ENCODE peak calls at places on chromosomes 4 and X, in seven cellular contexts. P is MM.1S, S is OCI-LY7, T is PC-3, E is HCT116, W is hepatocyte, Y is PC-9. G is an unnamed sample.
A peak's percentile ranks its signal among the peaks of the same experiment; 100 is the strongest.

GRCh38 chr4:181687116-181687515 is 556.1 kb upstream of the TENM3 start:
- DNase-seq in S (no peak), W (no peak), P (no peak), E (no peak), Y (no peak), T (no peak), G (no peak)

GRCh38 chr4:26953361-26953760 is 92.7 kb downstream of the STIM2 start:
- DNase-seq in S (no peak), Y (no peak), E (no peak), W (no peak), T (no peak), P (no peak), G (no peak)

GRCh38 chr4:33883111-33883510 is 2361.2 kb downstream of the ARAP2 start:
- DNase-seq in T (peak; percentile 1), P (no peak), S (no peak), W (no peak), E (no peak), Y (no peak), G (peak; percentile 3)

GRCh38 chr4:167230744-167231143 is 3.5 kb downstream of the SPOCK3 start:
- DNase-seq in S (no peak), Y (no peak), P (no peak), W (no peak), E (no peak), T (no peak), G (no peak)

GRCh38 chr4:159206427-159206871 is 103.6 kb downstream of the RAPGEF2 start:
- DNase-seq in T (peak; percentile 35), E (no peak), P (peak; percentile 81), S (no peak), W (no peak), Y (no peak), G (no peak)

GRCh38 chr4:66357316-66357715 is 687.0 kb upstream of the EPHA5 start:
- DNase-seq in E (no peak), W (no peak), Y (no peak), T (peak; percentile 53), P (no peak), S (no peak), G (no peak)

GRCh38 chr4:167786504-167786903 is 305.8 kb upstream of the ANXA10 start:
- DNase-seq in P (no peak), T (no peak), Y (no peak), W (no peak), S (no peak), E (no peak), G (no peak)

GRCh38 chr4:182449186-182449880 is 206.1 kb downstream of the TENM3 start:
- DNase-seq in P (peak; percentile 9), Y (no peak), E (no peak), S (no peak), T (peak; percentile 28), W (no peak), G (no peak)

GRCh38 chr4:185656467-185656890 is 121.2 kb upstream of the PDLIM3 start:
- DNase-seq in E (no peak), S (no peak), W (peak; percentile 42), P (no peak), T (peak; percentile 4), Y (no peak), G (peak; percentile 59)

GRCh38 chr4:94545296-94545695 is 93.6 kb downstream of the PDLIM5 start:
- DNase-seq in E (no peak), T (peak; percentile 91), S (no peak), P (no peak), Y (no peak), W (no peak), G (peak; percentile 71)

GRCh38 chr4:144374065-144374464 is 233.5 kb upstream of the GYPA start:
- DNase-seq in Y (no peak), E (no peak), W (no peak), S (no peak), T (no peak), P (no peak), G (no peak)

GRCh38 chrX:132837126-132837525 is 121.3 kb downstream of the HS6ST2 start:
- DNase-seq in Y (peak; percentile 6), E (peak; percentile 27), T (peak; percentile 80), S (no peak), P (no peak), W (peak; percentile 23), G (peak; percentile 11)

GRCh38 chr4:143559757-143560147 is 46.2 kb downstream of the SMARCA5 start:
- DNase-seq in P (peak; percentile 24), Y (no peak), W (peak; percentile 10), S (no peak), T (no peak), E (no peak), G (peak; percentile 45)

GRCh38 chr4:111880116-111880515 is 265.1 kb upstream of the FAM241A start:
- DNase-seq in E (no peak), S (no peak), Y (no peak), W (peak; percentile 13), T (no peak), P (no peak), G (no peak)

GRCh38 chrX:39261446-39262147 is 460.3 kb downstream of the MID1IP1 start:
- DNase-seq in E (peak; percentile 8), W (peak; percentile 52), S (peak; percentile 23), T (peak; percentile 32), Y (no peak), P (peak; percentile 43), G (peak; percentile 85)

GRCh38 chrX:107880054-107880610 is 54.5 kb downstream of the MID2 start:
- DNase-seq in T (peak; percentile 33), E (peak; percentile 19), P (no peak), W (no peak), Y (no peak), S (no peak), G (no peak)
- H3K9me2 ChIP-seq in T (no peaks in the 10 kb centered on the region), E (no peaks in the 10 kb centered on the region), P (no peaks in the 10 kb centered on the region), W (no peaks in the 10 kb centered on the region), Y (no peaks in the 10 kb centered on the region), S (no peaks in the 10 kb centered on the region), G (no peaks in the 10 kb centered on the region)

GRCh38 chr4:6705638-6706037 is 4.0 kb downstream of the MRFAP1L1 start:
- DNase-seq in W (no peak), T (no peak), S (no peak), P (no peak), E (no peak), Y (no peak), G (no peak)

GRCh38 chr4:6709230-6710114 is at the start of gene MRFAP1L1:
- DNase-seq in Y (peak; percentile 95), E (peak; percentile 95), P (peak; percentile 97), T (peak; percentile 93), W (peak; percentile 98), S (peak; percentile 99), G (peak; percentile 99)

GRCh38 chr4:6714954-6715353 is 1.0 kb upstream of the BLOC1S4 start:
- DNase-seq in T (no peak), Y (no peak), P (no peak), S (no peak), W (no peak), E (no peak), G (no peak)

GRCh38 chr4:6706173-6706572 is 3.5 kb downstream of the MRFAP1L1 start:
- DNase-seq in T (no peak), P (no peak), W (no peak), S (no peak), E (no peak), Y (no peak), G (no peak)

GRCh38 chr4:6710282-6710681 is 617 bp upstream of the MRFAP1L1 start:
- DNase-seq in Y (no peak), E (no peak), P (no peak), T (no peak), W (no peak), S (peak; percentile 18), G (no peak)
- H3K27ac ChIP-seq in Y (no peak overlapping the region), E (peak overlapping the region; percentile 19), P (no peak overlapping the region), T (no peak overlapping the region), W (peak overlapping the region; percentile 46), S (peak overlapping the region; percentile 73), G (no peak overlapping the region)

GRCh38 chrX:72208126-72208525 is 26.6 kb downstream of the PIN4 start:
- DNase-seq in P (no peak), W (no peak), T (no peak), S (no peak), Y (no peak), E (no peak), G (peak; percentile 56)

GRCh38 chrX:72201836-72202536 is 20.4 kb downstream of the PIN4 start:
- DNase-seq in T (peak; percentile 77), E (no peak), Y (peak; percentile 2), P (no peak), S (no peak), W (no peak), G (peak; percentile 84)

GRCh38 chrX:72203421-72203820 is 21.9 kb downstream of the PIN4 start:
- DNase-seq in S (no peak), E (no peak), P (no peak), Y (no peak), T (no peak), W (no peak), G (no peak)

GRCh38 chrX:72202792-72203401 is 21.3 kb downstream of the PIN4 start:
- DNase-seq in E (no peak), T (no peak), S (no peak), W (no peak), Y (no peak), P (no peak), G (no peak)
- H3K4me2 ChIP-seq in E (no peak overlapping the region), T (no peak overlapping the region), S (no peak overlapping the region), W (no peak overlapping the region), Y (no peak overlapping the region), P (no peak overlapping the region), G (peak overlapping the region; percentile 72)

GRCh38 chrX:16762579-16762978 is 23.7 kb upstream of the TXLNG start:
- DNase-seq in E (no peak), S (no peak), T (no peak), W (no peak), P (no peak), Y (no peak), G (no peak)
- H3K9me2 ChIP-seq in E (no peaks in the 10 kb centered on the region), S (no peaks in the 10 kb centered on the region), T (no peaks in the 10 kb centered on the region), W (no peaks in the 10 kb centered on the region), P (no peaks in the 10 kb centered on the region), Y (no peaks in the 10 kb centered on the region), G (no peaks in the 10 kb centered on the region)

DNA sequence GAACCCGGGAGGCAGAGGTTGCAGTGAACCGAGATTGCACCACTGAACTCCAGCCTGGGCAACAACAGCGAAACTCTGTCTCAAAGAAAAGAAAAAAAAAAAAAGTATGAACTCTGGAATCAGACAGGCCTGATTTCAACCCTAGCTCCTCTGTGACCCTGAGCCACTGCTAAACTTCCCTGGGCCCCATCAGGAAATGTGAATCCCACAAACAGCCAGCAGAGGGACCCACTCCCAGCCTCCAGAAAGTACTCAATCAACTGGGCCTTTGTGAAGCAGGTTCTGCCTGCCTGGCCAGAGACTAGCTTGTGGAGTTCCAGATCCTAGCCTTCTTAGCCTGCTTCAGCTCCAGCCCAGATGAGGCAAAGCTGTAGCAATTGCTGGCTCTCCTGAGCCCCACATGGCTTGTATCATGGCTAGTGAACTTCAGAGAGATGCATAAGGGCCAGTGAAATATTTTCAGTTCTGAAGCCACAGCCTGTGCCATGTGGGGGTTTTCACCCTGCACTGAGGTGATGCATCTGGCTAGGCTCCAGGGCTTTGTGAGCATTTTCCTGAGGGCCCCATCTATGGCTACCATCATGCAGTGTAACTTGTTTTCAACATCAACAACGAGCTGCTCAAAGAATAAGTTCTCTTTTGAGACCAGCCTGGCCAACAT is 7.2 kb upstream of the IDS start:
- DNase-seq in S (peak; percentile 55), W (peak; percentile 58), T (peak; percentile 73), E (no peak), P (peak; percentile 50), Y (peak; percentile 71), G (peak; percentile 58)
- H3K27ac ChIP-seq in S (no peak overlapping the region), W (peak overlapping the region; percentile 23), T (peak overlapping the region; percentile 81), E (no peak overlapping the region), P (peak overlapping the region; percentile 24), Y (peak overlapping the region; percentile 85), G (no peak overlapping the region)

DNA sequence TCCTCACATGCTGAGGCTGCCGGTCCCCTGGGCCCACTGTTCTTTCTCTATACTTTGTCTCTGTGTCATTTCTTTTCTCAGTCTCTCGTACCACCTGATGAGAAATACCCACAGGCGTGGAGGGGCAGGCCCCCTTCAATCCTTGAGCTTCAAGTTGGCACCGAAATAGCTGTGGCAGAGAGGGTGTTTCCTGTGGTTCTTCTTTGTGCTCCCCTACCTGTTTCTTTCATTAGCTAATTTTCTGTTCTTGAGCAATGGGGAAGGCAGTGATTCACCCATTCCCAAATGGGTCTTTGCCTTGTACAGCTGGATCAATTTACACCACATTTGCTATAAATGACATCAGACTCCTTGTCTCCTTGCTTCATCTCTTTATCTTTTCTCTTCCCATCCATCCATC is 2.1 kb upstream of the CYSLTR1 start:
- DNase-seq in Y (no peak), E (no peak), P (peak; percentile 58), S (no peak), T (no peak), W (no peak), G (no peak)
- H3K4me2 ChIP-seq in Y (no peak overlapping the region), E (no peak overlapping the region), P (peak overlapping the region; percentile 85), S (no peak overlapping the region), T (no peak overlapping the region), W (no peak overlapping the region), G (no peak overlapping the region)